ENCODE peak calls at places on chromosomes 1 and 21, in six cellular contexts. U, H, T, K, M and F are unnamed samples.

GRCh38 chr1:153670257-153670858 is 435 bp downstream of the ILF2 start:
- DNase-seq in T (no peak), H (peak), K (peak), U (no peak), M (no peak), F (no peak)

GRCh38 chr1:209335090-209335692 is 248.3 kb upstream of the CAMK1G start:
- DNase-seq in H (peak), T (no peak), K (peak), M (no peak), U (peak), F (peak)

GRCh38 chr1:100710881-100711660 is 8.5 kb upstream of the VCAM1 start:
- DNase-seq in H (no peak), T (peak), M (no peak), K (no peak), U (no peak), F (no peak)

GRCh38 chr1:67880056-67880601 is 46.9 kb upstream of the GNG12 start:
- DNase-seq in T (no peak), U (no peak), M (no peak), K (peak), H (no peak), F (no peak)

GRCh38 chr1:23449918-23450317 is 25.4 kb upstream of the TCEA3 start:
- DNase-seq in U (no peak), H (no peak), K (no peak), M (no peak), T (no peak), F (no peak)

GRCh38 chr1:107895403-107896181 is 69.4 kb downstream of the VAV3 start:
- DNase-seq in U (no peak), K (no peak), T (no peak), M (no peak), H (no peak), F (no peak)

GRCh38 chr21:46052703-46053651 is 44.9 kb upstream of the COL6A2 start:
- DNase-seq in M (no peak), K (no peak), H (no peak), T (no peak), U (no peak), F (no peak)

GRCh38 chr21:45098867-45099266 is 24.5 kb downstream of the ADARB1 start:
- DNase-seq in K (peak), T (no peak), M (no peak), U (peak), H (peak), F (no peak)

GRCh38 chr1:5227114-5227513 is 572.7 kb downstream of the AJAP1 start:
- DNase-seq in H (no peak), K (no peak), M (no peak), U (no peak), T (no peak), F (no peak)

GRCh38 chr1:208105756-208106155 is 138.4 kb downstream of the PLXNA2 start:
- DNase-seq in U (no peak), T (no peak), K (no peak), H (no peak), M (no peak), F (no peak)

GRCh38 chr1:22489823-22490222 is 38.2 kb downstream of the ZBTB40 start:
- DNase-seq in T (peak), M (no peak), H (no peak), U (no peak), K (no peak), F (no peak)

GRCh38 chr1:18719786-18720436 is 89.3 kb downstream of the PAX7 start:
- DNase-seq in U (no peak), M (no peak), T (no peak), H (no peak), K (no peak), F (no peak)

DNA sequence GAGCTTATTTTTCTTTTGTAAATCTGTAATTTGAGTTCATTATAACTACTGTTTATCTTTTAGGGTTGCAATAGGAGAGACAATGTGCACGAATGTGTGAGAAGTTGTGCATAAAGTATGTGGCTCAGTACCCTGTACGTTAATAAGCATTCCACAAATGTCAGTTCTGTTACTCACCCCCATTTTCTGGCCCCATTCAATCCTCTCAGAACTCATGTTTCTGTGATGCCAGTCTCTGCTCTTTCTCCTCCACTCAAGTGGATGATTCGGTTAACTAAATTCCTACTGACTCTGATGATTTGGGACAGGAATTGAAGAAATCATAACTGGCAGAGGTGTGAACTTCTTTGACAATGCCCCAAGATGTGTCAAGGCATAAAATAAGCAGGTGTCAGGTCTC is 10.2 kb upstream of the DMRTB1 start:
- DNase-seq in H (no peak), M (no peak), T (no peak), K (no peak), U (no peak), F (no peak)
- TF ChIP-seq GABPA in H (no peak), M (no peak), T (no peak), K (no peak), U (no peak), F (no peak)

GRCh38 chr1:47231314-47232186 is 475 bp downstream of the TAL1 start:
- DNase-seq in T (peak), K (peak), H (peak), U (no peak), M (peak), F (peak)
- TF ChIP-seq GABPA in T (no peak), K (no peak), H (peak), U (no peak), M (no peak), F (no peak)

GRCh38 chr1:80917826-80918225 is 882.9 kb upstream of the ADGRL2 start:
- DNase-seq in K (no peak), M (no peak), H (no peak), T (no peak), U (no peak), F (no peak)

GRCh38 chr1:80917225-80917624 is 883.5 kb upstream of the ADGRL2 start:
- DNase-seq in M (no peak), K (peak), H (no peak), T (no peak), U (no peak), F (no peak)

GRCh38 chr1:80919426-80919825 is 881.3 kb upstream of the ADGRL2 start:
- DNase-seq in U (no peak), H (no peak), M (no peak), T (no peak), K (no peak), F (no peak)

GRCh38 chr1:80915491-80915890 is 885.2 kb upstream of the ADGRL2 start:
- DNase-seq in K (no peak), T (no peak), U (no peak), M (no peak), H (no peak), F (no peak)

DNA sequence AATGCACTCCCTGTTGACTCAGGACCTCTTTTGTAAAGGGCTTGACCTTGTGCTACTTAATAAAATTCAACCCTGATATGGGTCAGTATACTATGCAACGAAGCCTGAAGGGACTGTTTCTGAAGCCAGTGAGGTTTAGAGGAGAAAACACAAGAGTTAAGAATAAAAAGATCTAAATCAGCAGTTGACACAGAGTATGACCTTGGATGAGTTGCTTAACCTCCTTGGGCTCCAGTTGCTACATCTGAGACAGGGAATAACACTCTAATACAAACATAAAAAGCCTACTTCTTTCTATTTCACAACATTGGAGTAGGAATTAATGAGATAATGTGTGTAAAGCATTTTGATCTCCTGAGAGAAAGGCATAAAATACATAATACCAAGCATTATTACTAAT is 882.4 kb upstream of the ADGRL2 start:
- DNase-seq in T (no peak), K (no peak), H (no peak), M (no peak), U (no peak), F (no peak)
- TF ChIP-seq GABPA in T (no peak), K (no peak), H (no peak), M (no peak), U (no peak), F (no peak)

GRCh38 chr1:65163193-65163805 is 15.3 kb downstream of the AK4 start:
- DNase-seq in M (no peak), K (no peak), U (no peak), T (no peak), H (no peak), F (no peak)
- TF ChIP-seq GABPA in M (no peak), K (no peak), U (no peak), T (no peak), H (no peak), F (no peak)

GRCh38 chr1:194164755-194165154 is 978.3 kb upstream of the B3GALT2 start:
- DNase-seq in T (no peak), U (no peak), M (no peak), K (no peak), H (no peak), F (no peak)

GRCh38 chr1:194171596-194171995 is 985.2 kb upstream of the B3GALT2 start:
- DNase-seq in K (no peak), M (no peak), T (no peak), U (no peak), H (no peak), F (no peak)

GRCh38 chr1:194167956-194168355 is 981.5 kb upstream of the B3GALT2 start:
- DNase-seq in T (no peak), H (no peak), M (no peak), U (no peak), K (no peak), F (no peak)
- TF ChIP-seq GABPA in T (no peak), H (no peak), M (no peak), U (no peak), K (no peak), F (no peak)

GRCh38 chr21:42570841-42571387 is 57.3 kb downstream of the SLC37A1 start:
- DNase-seq in U (no peak), H (no peak), M (no peak), T (no peak), K (peak), F (no peak)
- TF ChIP-seq GABPA in U (no peak), H (no peak), M (no peak), T (no peak), K (no peak), F (no peak)

GRCh38 chr21:22351076-22351475 is 1352.9 kb downstream of the NCAM2 start:
- DNase-seq in M (no peak), H (no peak), T (no peak), U (no peak), K (no peak), F (no peak)

GRCh38 chr21:22356663-22357062 is 1358.5 kb downstream of the NCAM2 start:
- DNase-seq in T (no peak), H (no peak), M (no peak), K (no peak), U (no peak), F (no peak)

GRCh38 chr21:22355949-22356348 is 1357.7 kb downstream of the NCAM2 start:
- DNase-seq in K (no peak), H (no peak), T (no peak), M (no peak), U (no peak), F (no peak)

GRCh38 chr21:22346576-22346975 is 1348.4 kb downstream of the NCAM2 start:
- DNase-seq in T (no peak), H (no peak), U (no peak), K (peak), M (no peak), F (no peak)

DNA sequence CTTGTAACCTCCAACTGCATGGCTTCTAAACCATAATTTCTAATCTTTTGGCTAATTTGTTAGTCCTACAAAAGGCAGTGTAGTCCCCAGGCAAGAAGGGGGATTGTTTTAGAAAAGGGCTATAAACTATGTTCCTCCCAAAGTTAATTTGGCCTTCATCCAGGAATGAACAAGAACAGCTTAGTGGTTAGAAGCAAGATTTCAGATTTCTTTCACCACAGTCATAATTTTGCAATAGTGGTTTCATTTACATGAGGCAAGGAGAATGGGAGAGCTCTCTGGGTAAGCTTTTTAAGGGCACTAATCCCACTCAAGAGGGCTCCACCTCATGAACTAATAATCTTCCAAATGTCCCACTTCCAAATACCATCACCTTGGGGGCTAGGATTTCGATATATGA is 1353.9 kb downstream of the NCAM2 start:
- DNase-seq in T (peak), M (no peak), H (no peak), K (no peak), U (no peak), F (no peak)
- TF ChIP-seq GABPA in T (no peak), M (no peak), H (no peak), K (no peak), U (no peak), F (no peak)

GRCh38 chr1:39835110-39835509 is 46.4 kb upstream of the BMP8B start:
- DNase-seq in U (no peak), T (no peak), K (no peak), M (no peak), H (no peak), F (no peak)

GRCh38 chr1:39835935-39836594 is 47.2 kb downstream of the TRIT1 start:
- DNase-seq in U (no peak), H (no peak), T (no peak), M (no peak), K (no peak), F (no peak)

GRCh38 chr1:39833616-39834015 is 45.0 kb upstream of the BMP8B start:
- DNase-seq in U (no peak), T (no peak), H (no peak), M (no peak), K (no peak), F (no peak)

GRCh38 chr1:39832294-39832693 is 43.6 kb upstream of the BMP8B start:
- DNase-seq in M (no peak), K (no peak), U (no peak), T (no peak), H (peak), F (no peak)

DNA sequence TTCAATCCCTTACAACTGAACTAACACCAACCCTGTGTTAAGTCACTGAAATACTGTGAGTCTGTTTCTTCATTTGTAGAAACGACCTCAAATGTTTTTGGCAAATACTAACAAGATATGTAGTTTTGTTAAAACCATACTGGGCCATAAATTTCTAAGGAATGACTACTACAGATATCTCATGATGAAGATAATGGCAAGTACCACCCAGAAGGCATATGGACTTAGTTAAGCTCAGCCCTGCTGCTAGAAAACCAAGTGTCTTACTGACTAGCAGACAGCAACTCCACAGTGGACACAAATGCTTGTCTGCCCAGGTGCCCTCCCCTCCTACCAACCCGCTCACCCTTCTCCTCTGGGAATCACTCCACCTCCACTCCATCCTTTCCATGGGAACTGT is 44.5 kb upstream of the BMP8B start:
- DNase-seq in K (no peak), U (no peak), M (no peak), T (no peak), H (no peak), F (no peak)
- TF ChIP-seq GABPA in K (no peak), U (no peak), M (no peak), T (no peak), H (no peak), F (no peak)

GRCh38 chr1:185652348-185652747 is 81.8 kb upstream of the HMCN1 start:
- DNase-seq in K (no peak), U (peak), M (no peak), T (peak), H (no peak), F (no peak)
- TF ChIP-seq GABPA in K (no peak), U (no peak), M (no peak), T (no peak), H (no peak), F (no peak)

DNA sequence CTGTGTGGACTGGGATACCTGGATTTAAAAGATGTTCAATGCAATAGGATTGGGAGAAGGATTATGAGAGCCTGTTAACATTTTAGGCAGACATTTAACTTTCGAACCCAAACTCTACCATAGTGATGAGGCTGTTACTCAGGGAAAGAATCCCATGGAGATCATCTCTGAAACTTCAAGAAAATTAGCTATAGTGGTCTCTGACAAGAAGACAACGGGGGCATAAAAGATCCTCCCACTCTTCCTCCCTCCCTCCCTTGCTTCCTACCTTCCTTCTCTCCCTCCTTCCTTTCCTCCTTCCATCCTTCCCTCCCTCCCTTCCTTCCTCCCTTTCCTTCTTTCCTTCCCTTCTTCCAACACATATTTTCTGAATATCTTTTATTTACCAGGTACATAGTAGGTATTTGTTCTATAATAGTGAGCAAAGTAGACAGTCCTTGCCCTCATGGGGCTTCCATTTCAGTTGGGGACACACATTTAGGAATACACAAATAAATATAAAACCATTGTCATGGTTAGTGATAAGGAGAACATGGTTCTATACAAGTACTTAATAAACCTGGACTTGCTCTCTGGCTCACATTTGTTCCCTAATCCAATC is 143.2 kb downstream of the ATP6V1G3 start:
- DNase-seq in H (no peak), K (no peak), U (no peak), T (no peak), M (no peak), F (no peak)
- TF ChIP-seq GABPA in H (no peak), K (no peak), U (no peak), T (no peak), M (no peak), F (no peak)